ENCODE peak calls at places on chromosomes 7 and 10, in seven cellular contexts. T is heart right ventricle, R is NB4, E is prostate gland, I is lung, A is thoracic aorta, Y is ascending aorta. F is an unnamed sample.
A peak's percentile ranks its signal among the peaks of the same experiment; 100 is the strongest.

GRCh38 chr10:29714096-29714874 is 79.5 kb upstream of the SVIL start:
- DNase-seq in A (no peak), R (no peak), I (peak; percentile 28), T (no peak), Y (no peak), E (no peak), F (no peak)

GRCh38 chr7:55078465-55079372 is 59.9 kb downstream of the EGFR start:
- DNase-seq in A (no peak), Y (no peak), E (no peak), I (peak; percentile 55), T (no peak), R (no peak), F (no peak)

GRCh38 chr7:66308411-66308810 is 103.3 kb downstream of the TPST1 start:
- DNase-seq in I (no peak), R (no peak), Y (no peak), T (no peak), E (no peak), A (no peak), F (no peak)

GRCh38 chr10:62384057-62384446 is 9.9 kb downstream of the ZNF365 start:
- DNase-seq in R (peak; percentile 89), E (no peak), I (no peak), Y (no peak), A (no peak), T (no peak), F (peak; percentile 25)

GRCh38 chr7:138900040-138900828 is 81.0 kb downstream of the KIAA1549 start:
- DNase-seq in R (no peak), T (no peak), A (no peak), Y (no peak), E (no peak), I (no peak), F (no peak)

GRCh38 chr10:99883523-99883922 is 101.1 kb downstream of the ABCC2 start:
- DNase-seq in I (no peak), A (no peak), R (no peak), Y (no peak), T (no peak), E (no peak), F (no peak)

GRCh38 chr10:26797340-26797739 is 63.4 kb downstream of the ABI1 start:
- DNase-seq in R (no peak), Y (no peak), T (no peak), I (no peak), E (no peak), A (no peak), F (no peak)

GRCh38 chr10:114301951-114302710 is 63.1 kb downstream of the VWA2 start:
- DNase-seq in A (no peak), R (no peak), I (no peak), E (no peak), T (no peak), Y (no peak), F (no peak)

GRCh38 chr7:21945374-21946227 is at the start of gene CDCA7L:
- DNase-seq in I (peak; percentile 79), Y (no peak), R (peak; percentile 92), E (peak; percentile 70), A (no peak), T (peak; percentile 67), F (peak; percentile 91)

GRCh38 chr7:7151285-7151684 is 31.1 kb upstream of the C1GALT1 start:
- DNase-seq in R (no peak), I (no peak), A (no peak), T (no peak), E (no peak), Y (no peak), F (no peak)

GRCh38 chr10:46033602-46034011 is 3.2 kb upstream of the NCOA4 start:
- DNase-seq in E (no peak), I (no peak), R (peak; percentile 79), Y (no peak), T (no peak), A (no peak), F (no peak)

GRCh38 chr10:111835562-111835961 is 348.0 kb downstream of the GPAM start:
- DNase-seq in E (no peak), I (no peak), R (no peak), A (no peak), Y (no peak), T (no peak), F (no peak)

GRCh38 chr7:157279973-157280841 is 56.6 kb upstream of the DNAJB6 start:
- DNase-seq in E (no peak), R (no peak), A (no peak), I (no peak), T (no peak), Y (no peak), F (no peak)

GRCh38 chr7:157278167-157278790 is 58.5 kb upstream of the DNAJB6 start:
- DNase-seq in Y (no peak), I (no peak), R (peak; percentile 7), T (no peak), E (no peak), A (no peak), F (no peak)

GRCh38 chr7:157278791-157279678 is 57.8 kb upstream of the DNAJB6 start:
- DNase-seq in I (peak; percentile 61), T (peak; percentile 71), Y (no peak), A (no peak), E (no peak), R (peak; percentile 11), F (peak; percentile 46)

GRCh38 chr7:157281221-157281998 is 55.4 kb upstream of the DNAJB6 start:
- DNase-seq in A (no peak), E (no peak), Y (no peak), I (no peak), R (no peak), T (no peak), F (no peak)

DNA sequence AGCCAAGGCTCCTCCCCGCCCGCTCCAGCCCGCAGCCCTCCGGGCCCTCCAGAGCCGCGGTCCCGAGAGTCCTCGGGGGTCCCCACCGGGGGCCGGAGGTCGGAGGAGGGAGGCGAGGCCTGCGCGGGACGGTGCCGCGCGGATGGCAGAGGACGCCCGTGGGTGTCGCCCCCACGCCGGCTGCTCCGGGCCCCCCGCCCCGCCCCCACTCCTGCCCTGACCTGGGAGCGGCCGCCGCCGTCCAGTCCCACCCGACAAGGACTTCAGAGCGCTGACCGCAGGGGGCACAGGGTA is 57.2 kb upstream of the DNAJB6 start:
- DNase-seq in T (no peak), E (no peak), Y (no peak), R (no peak), A (no peak), I (no peak), F (no peak)
- H3K4me3 ChIP-seq in T (peak overlapping the region; percentile 65), E (peak overlapping the region; percentile 42), Y (peak overlapping the region; percentile 72), R (no peak overlapping the region), A (peak overlapping the region; percentile 77), I (peak overlapping the region; percentile 48), F (peak overlapping the region; percentile 50)

GRCh38 chr7:33061282-33061928 is 1.2 kb downstream of the NT5C3A start:
- DNase-seq in T (no peak), A (no peak), Y (no peak), R (peak; percentile 40), I (no peak), E (no peak), F (no peak)

GRCh38 chr7:33062023-33062781 is at the start of gene NT5C3A:
- DNase-seq in R (peak; percentile 70), T (peak; percentile 24), I (peak; percentile 35), Y (no peak), A (no peak), E (peak; percentile 20), F (peak; percentile 39)

GRCh38 chr7:33059635-33060034 is 2.9 kb downstream of the NT5C3A start:
- DNase-seq in I (no peak), A (no peak), R (no peak), Y (no peak), E (no peak), T (no peak), F (no peak)

GRCh38 chr7:33065981-33066380 is 3.4 kb upstream of the NT5C3A start:
- DNase-seq in R (no peak), Y (no peak), T (no peak), A (no peak), I (no peak), E (no peak), F (no peak)

GRCh38 chr7:33062782-33063443 is 337 bp upstream of the NT5C3A start:
- DNase-seq in E (peak; percentile 90), R (peak; percentile 99), A (peak; percentile 69), I (peak; percentile 92), T (peak; percentile 93), Y (peak; percentile 81), F (peak; percentile 96)
- TF ChIP-seq CTCF in E (no peak), R (no peak), A (no peak), I (no peak), T (no peak), Y (no peak), F (no peak)

GRCh38 chr7:103989785-103990775 is 622 bp upstream of the RELN start:
- DNase-seq in E (no peak), A (no peak), Y (no peak), I (no peak), T (no peak), R (no peak), F (peak; percentile 6)
- H3K4me3 ChIP-seq in E (peak overlapping the region; percentile 40), A (peak overlapping the region; percentile 67), Y (peak overlapping the region; percentile 63), I (peak overlapping the region; percentile 45), T (peak overlapping the region; percentile 46), R (no peak overlapping the region), F (peak overlapping the region; percentile 10)

GRCh38 chr10:125375210-125375609 is 214.8 kb upstream of the CTBP2 start:
- DNase-seq in I (no peak), T (no peak), A (no peak), R (peak; percentile 43), E (no peak), Y (no peak), F (no peak)
- TF ChIP-seq CTCF in I (no peak), T (no peak), A (no peak), R (peak; percentile 28), E (no peak), Y (no peak), F (no peak)

GRCh38 chr7:83211685-83212084 is 49.0 kb upstream of the PCLO start:
- DNase-seq in T (no peak), Y (no peak), I (no peak), A (no peak), R (no peak), E (no peak), F (no peak)
- H3K4me3 ChIP-seq in T (no peak overlapping the region), Y (no peak overlapping the region), I (no peak overlapping the region), A (no peak overlapping the region), R (no peak overlapping the region), E (no peak overlapping the region), F (no peak overlapping the region)

GRCh38 chr10:132536964-132537712 is 449 bp upstream of the INPP5A start:
- DNase-seq in Y (peak; percentile 100), A (peak; percentile 100), I (peak; percentile 100), E (peak; percentile 100), R (peak; percentile 99), T (peak; percentile 100), F (peak; percentile 99)
- TF ChIP-seq CTCF in Y (peak; percentile 17), A (peak; percentile 4), I (no peak), E (peak; percentile 59), R (peak; percentile 21), T (peak; percentile 22), F (peak; percentile 19)

GRCh38 chr10:70743430-70743788 is 41.8 kb downstream of the TBATA start:
- DNase-seq in E (no peak), T (no peak), A (no peak), R (no peak), Y (no peak), I (no peak), F (no peak)
- H3K4me3 ChIP-seq in E (no peak overlapping the region), T (no peak overlapping the region), A (no peak overlapping the region), R (no peak overlapping the region), Y (no peak overlapping the region), I (no peak overlapping the region), F (no peak overlapping the region)

DNA sequence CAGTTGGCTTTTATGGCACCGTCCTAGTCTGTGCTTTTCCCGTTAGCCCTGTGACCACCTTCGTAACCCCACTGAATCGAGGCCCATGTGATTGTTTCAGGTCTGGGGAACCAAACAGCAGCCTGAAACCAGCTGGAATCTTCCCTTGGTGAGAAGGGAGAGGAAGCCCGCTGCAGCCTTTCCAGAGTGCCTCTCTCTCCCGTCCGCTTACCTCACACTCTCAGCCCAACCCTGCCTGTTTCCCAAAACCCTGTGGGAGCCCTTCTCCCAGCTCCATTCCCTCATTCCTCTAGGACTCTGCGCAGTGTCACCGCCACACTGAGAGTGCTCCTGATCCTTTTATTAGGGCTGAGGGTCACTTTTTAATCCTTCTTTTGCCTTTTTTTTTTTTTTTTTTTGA is 139.6 kb downstream of the WDR37 start:
- DNase-seq in Y (no peak), R (no peak), T (no peak), A (no peak), E (no peak), I (no peak), F (no peak)
- TF ChIP-seq CTCF in Y (no peak), R (no peak), T (no peak), A (no peak), E (no peak), I (no peak), F (no peak)